ENCODE peak calls at places on chromosomes 2 and 18, in four cellular contexts. N, R, K and X are unnamed samples.

GRCh38 chr2:7910752-7911151 is 771.1 kb upstream of the ID2 start:
- DNase-seq in R (no peak), N (no peak), K (no peak), X (no peak)

GRCh38 chr2:132521321-132521720 is 104.7 kb downstream of the GPR39 start:
- DNase-seq in K (no peak), N (no peak), R (no peak), X (no peak)

GRCh38 chr2:109066501-109066900 is 62.5 kb upstream of the SH3RF3 start:
- DNase-seq in N (no peak), K (no peak), R (no peak), X (no peak)

GRCh38 chr18:75304678-75305557 is 94.3 kb downstream of the TSHZ1 start:
- DNase-seq in N (no peak), K (no peak), R (no peak), X (no peak)

GRCh38 chr2:69731575-69731974 is 10.4 kb upstream of the ANXA4 start:
- DNase-seq in R (no peak), N (no peak), K (no peak), X (no peak)

GRCh38 chr2:227205701-227206100 is 41.3 kb downstream of the COL4A3 start:
- DNase-seq in N (no peak), K (no peak), R (no peak), X (no peak)

GRCh38 chr2:190532581-190532980 is 1.9 kb downstream of the NEMP2 start:
- DNase-seq in K (peak; percentile 66), R (no peak), N (no peak), X (peak; percentile 44)

GRCh38 chr2:171655584-171655983 is 31.7 kb upstream of the DYNC1I2 start:
- DNase-seq in N (no peak), K (no peak), R (no peak), X (no peak)

GRCh38 chr2:168165418-168165817 is 82.0 kb downstream of the STK39 start:
- DNase-seq in K (no peak), R (no peak), N (no peak), X (no peak)

GRCh38 chr2:37156071-37156856 is 516 bp downstream of the EIF2AK2 start:
- DNase-seq in N (peak; percentile 55), R (peak; percentile 58), K (peak; percentile 53), X (peak; percentile 63)

GRCh38 chr2:234335676-234336228 is 161.1 kb downstream of the ARL4C start:
- DNase-seq in R (peak; percentile 59), K (peak; percentile 92), N (peak; percentile 69), X (peak; percentile 63)

DNA sequence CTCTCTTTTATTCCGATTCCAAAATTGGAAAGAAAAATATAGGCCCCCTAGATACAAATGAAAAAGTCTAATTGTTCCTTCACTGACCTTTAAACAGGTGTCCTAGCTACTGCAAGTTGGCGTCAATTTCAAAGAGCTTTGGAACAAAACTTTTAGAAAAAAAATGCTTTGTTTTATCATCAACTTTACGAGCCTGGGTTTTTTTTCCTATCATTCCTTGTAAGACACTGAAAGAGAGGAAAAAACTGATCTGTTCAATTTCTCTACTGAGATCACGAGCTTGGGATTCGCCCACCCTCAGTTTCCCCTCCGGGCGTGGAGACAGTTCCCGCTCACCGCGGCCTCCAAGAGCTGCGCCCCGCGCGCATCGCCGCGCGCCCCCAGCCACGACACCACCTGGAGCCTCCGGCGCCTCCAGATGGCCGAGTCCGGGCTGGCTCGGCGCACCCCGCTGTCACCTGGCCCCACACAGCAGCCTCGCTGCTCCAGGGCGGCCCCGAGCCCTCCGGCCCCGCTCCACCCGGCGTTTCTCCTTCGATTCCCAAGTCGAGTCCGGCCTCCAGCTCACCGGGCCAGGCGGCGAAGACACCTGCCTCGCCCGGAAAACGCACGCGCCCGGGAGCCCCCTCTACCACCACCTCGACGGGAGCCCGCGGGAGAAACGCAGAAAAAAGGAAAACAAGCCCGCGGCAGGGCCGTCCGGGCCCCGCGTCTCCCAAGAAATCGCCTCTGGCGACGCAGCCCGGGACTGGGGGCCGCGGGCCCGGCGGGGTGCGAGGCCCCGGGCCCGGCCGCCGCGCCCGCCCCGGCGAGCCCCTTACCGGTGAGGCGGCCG is 659 bp downstream of the TBC1D8 start:
- DNase-seq in R (peak; percentile 37), N (peak; percentile 43), K (peak; percentile 41), X (peak; percentile 54)
- TF ChIP-seq CTCF in R (no peak), N (no peak), K (no peak), X (no peak)

DNA sequence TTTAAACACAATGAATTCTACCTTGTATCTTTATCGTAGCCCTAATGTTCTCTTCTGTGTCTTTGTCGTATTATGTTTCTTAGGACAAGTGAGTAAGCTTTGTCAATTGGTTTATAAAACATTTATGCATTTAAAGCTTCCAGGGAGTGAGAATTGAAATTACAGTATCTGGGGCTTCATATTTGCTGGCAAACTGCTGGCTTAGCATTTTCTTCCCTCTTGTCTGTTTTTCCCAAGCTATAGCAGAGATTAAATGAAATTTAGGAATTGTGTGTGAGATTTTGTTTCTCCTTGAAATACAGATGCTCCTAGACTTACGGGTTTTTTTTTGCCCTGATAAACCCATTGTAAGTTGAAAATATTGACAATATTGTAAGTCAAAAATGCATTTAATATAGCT is 73.3 kb downstream of the FMNL2 start:
- DNase-seq in K (no peak), N (no peak), R (no peak), X (no peak)
- H3K4me1 ChIP-seq in K (peaks cover 10% of the 10 kb centered on the region), N (peaks cover 5% of the 10 kb centered on the region), R (peaks cover 46% of the 10 kb centered on the region), X (peaks cover 72% of the 10 kb centered on the region)

GRCh38 chr2:95392730-95393455 is 9.6 kb upstream of the FAHD2A start:
- DNase-seq in N (no peak), R (no peak), K (no peak), X (no peak)
- TF ChIP-seq CTCF in N (no peak), R (no peak), K (no peak), X (no peak)

DNA sequence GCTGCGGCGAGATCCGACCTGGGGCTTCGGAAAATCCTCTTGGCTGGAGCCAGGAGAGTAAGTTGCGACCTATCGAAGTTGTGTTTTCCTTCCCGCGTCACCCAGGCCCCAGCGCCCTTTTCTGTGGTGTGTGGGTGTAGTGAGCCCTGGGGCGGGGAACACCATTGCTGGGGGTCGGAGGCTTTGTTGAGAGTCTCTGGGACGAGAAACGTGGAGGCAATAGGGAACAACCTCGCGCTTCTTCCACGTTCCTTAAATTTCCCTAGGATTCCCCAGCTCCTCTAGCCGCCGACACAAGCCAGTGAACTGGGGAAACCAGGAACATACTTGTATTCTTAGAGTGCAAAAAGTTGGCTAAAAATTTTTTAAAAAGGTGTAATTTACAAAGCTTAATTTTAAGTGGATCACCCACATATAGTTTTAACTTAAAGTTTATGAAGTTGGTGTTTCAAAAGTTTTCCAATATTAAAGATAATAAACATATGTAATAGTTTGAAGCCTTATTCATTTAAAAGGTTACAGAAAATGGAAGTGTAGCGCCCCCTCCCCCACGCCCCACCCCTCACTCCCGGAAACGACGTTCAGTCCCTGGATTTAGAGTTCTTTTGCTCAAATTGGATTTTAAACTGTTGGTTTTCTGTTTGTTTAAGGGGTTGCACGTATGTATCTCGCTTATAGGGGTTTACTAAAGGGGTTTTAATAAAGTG is 626 bp downstream of the DSG2 start:
- DNase-seq in R (no peak), N (peak; percentile 67), K (no peak), X (peak; percentile 49)
- H3K4me1 ChIP-seq in R (peaks cover 19% of the 10 kb centered on the region), N (peaks cover 4% of the 10 kb centered on the region), K (no peaks in the 10 kb centered on the region), X (no peaks in the 10 kb centered on the region)

GRCh38 chr2:207318071-207318683 is 152.4 kb upstream of the KLF7 start:
- DNase-seq in R (no peak), N (no peak), K (no peak), X (no peak)

GRCh38 chr2:207316906-207317305 is 151.2 kb upstream of the KLF7 start:
- DNase-seq in R (no peak), K (no peak), N (no peak), X (no peak)

GRCh38 chr2:207316484-207316883 is 150.7 kb upstream of the KLF7 start:
- DNase-seq in K (no peak), N (no peak), R (no peak), X (no peak)

GRCh38 chr2:207319321-207319720 is 153.6 kb upstream of the KLF7 start:
- DNase-seq in R (no peak), K (no peak), N (no peak), X (no peak)

DNA sequence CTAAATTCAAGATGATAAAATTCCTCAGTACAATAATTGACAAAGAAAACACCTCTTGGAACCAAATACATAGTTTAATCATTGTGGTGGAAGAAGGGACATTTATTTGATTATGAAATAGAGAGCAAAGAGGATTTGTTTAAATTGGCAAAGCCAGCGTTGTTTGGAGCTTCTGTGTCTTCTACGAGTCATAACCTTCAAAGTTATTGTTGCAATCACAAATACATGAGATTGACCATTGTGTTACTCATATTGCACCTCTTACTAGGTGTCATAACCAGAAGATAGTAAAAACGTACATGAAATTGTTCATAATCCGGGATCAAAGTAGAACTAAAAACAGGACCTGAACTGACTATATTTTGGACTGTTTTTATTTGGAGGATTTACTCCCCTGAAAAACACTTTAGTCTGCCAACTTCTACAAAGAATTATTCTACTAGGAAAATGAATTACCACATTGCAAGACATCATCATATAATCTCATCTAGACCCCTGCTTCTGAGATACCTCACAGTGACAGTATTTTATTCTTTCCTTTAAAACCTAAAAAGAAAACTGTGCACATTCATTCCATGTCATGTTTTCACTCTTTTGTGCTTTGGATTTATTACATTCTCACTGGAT is 151.7 kb upstream of the KLF7 start:
- DNase-seq in N (no peak), R (no peak), K (no peak), X (no peak)
- TF ChIP-seq CTCF in N (no peak), R (no peak), K (no peak), X (no peak)

DNA sequence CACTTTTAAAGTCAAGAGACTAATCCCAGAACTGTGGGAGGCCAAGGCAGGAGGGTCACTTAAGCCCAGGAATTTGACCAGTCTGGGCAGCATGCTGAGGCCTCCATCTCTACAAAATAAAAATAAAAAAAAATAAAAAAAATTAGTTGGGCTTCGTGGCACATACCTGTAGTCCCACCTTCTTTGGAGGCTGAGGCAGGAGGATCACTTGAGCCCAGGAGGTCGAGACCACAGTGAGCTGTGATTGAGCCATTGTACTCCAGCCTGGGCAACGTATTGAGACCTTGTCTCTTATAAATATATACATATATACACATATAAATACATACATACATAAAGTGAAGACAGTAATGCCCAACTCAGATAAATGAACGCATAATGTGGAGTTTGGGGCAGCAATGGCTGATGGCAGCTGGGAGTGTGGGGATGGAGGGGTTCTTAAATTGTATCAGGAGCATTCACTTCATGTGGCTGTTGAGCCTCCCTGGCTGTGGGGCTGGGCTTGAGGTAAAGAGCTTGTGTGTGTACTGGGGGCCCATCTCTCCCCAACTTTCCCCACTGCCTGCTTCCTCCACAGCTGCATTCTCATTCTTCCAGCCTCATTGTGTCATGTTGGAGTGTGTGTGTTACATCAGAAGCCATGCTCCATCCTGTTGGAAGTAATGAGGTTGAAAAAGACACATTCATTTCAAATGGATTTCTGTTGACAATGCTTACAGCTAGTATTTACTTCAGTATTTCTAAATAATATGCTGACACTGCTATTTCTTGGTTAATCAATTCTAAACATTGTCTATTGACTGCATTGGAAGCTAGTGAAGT is 96.5 kb upstream of the HS6ST1 start:
- DNase-seq in K (no peak), R (no peak), N (peak; percentile 11), X (no peak)
- H3K4me1 ChIP-seq in K (no peaks in the 10 kb centered on the region), R (no peaks in the 10 kb centered on the region), N (no peaks in the 10 kb centered on the region), X (no peaks in the 10 kb centered on the region)

GRCh38 chr18:12394428-12394827 is 13.3 kb upstream of the PRELID3A start:
- DNase-seq in N (no peak), R (no peak), K (no peak), X (no peak)
- TF ChIP-seq CTCF in N (no peak), R (no peak), K (no peak), X (no peak)

GRCh38 chr2:46967990-46968647 is 52.5 kb upstream of the MCFD2 start:
- DNase-seq in K (peak; percentile 42), N (peak; percentile 84), R (peak; percentile 56), X (peak; percentile 95)
- H3K4me1 ChIP-seq in K (peaks cover 21% of the 10 kb centered on the region), N (peaks cover 13% of the 10 kb centered on the region), R (peaks cover 15% of the 10 kb centered on the region), X (peaks cover 71% of the 10 kb centered on the region)

GRCh38 chr2:71891719-71892118 is 255.9 kb downstream of the CYP26B1 start:
- DNase-seq in K (no peak), N (no peak), R (no peak), X (no peak)
- TF ChIP-seq CTCF in K (no peak), N (no peak), R (no peak), X (no peak)